ENCODE peak calls at places on chromosomes 13 and 19, in five cellular contexts. O is left cardiac atrium; H is ureter; F is osteoblast; C is CD8-positive, alpha-beta memory T cell. U is an unnamed sample.

GRCh38 chr19:45250832-45251451 is at the start of gene MARK4:
- DNase-seq in H (peak), O (peak), C (peak), F (peak), U (no peak)

GRCh38 chr13:38872693-38873092 is 117.9 kb downstream of the STOML3 start:
- DNase-seq in F (no peak), O (peak), C (peak), H (no peak), U (peak)

GRCh38 chr19:39356647-39357046 is 14.4 kb downstream of the SAMD4B start:
- DNase-seq in H (no peak), C (no peak), F (no peak), O (no peak), U (no peak)

GRCh38 chr13:76336889-76337844 is 549.0 kb downstream of the KCTD12 start:
- DNase-seq in H (no peak), C (no peak), O (no peak), F (no peak), U (no peak)

GRCh38 chr19:53908106-53908932 is 759 bp upstream of the CACNG7 start:
- DNase-seq in O (peak), H (no peak), C (no peak), F (peak), U (peak)

GRCh38 chr19:12983561-12984142 is 11.6 kb upstream of the NFIX start:
- DNase-seq in F (peak), O (peak), C (peak), H (peak), U (peak)

GRCh38 chr13:34747507-34747906 is 194.6 kb upstream of the NBEA start:
- DNase-seq in H (no peak), O (no peak), C (no peak), F (peak), U (no peak)

GRCh38 chr13:42747399-42747873 is 33.9 kb upstream of the FAM216B start:
- DNase-seq in H (no peak), O (no peak), C (no peak), F (peak), U (no peak)

GRCh38 chr13:71759506-71760225 is 107.3 kb downstream of the DACH1 start:
- DNase-seq in F (no peak), C (no peak), O (no peak), H (no peak), U (no peak)

GRCh38 chr19:50252111-50252886 is 48.9 kb downstream of the MYH14 start:
- DNase-seq in F (peak), H (no peak), O (no peak), C (no peak), U (peak)

GRCh38 chr13:111662451-111662850 is 342.0 kb downstream of the TEX29 start:
- DNase-seq in O (no peak), C (no peak), F (no peak), H (peak), U (no peak)

GRCh38 chr19:2167896-2168618 is 4.3 kb downstream of the DOT1L start:
- DNase-seq in F (peak), O (peak), C (no peak), H (peak), U (no peak)

U was measured in dermis microvascular lymphatic vessel endothelial cell.